ENCODE peak calls at places on chromosomes 11 and 22, in ten cellular contexts. N is Jurkat, Clone E6-1; K is CD4-positive, CD25-positive, alpha-beta regulatory T cell; W is endothelial cell; U is stimulated activated CD4-positive, alpha-beta T cell treated with anti-CD3 and anti-CD28 coated beads, Interleukin-15, amount 100 ng/mL, for 24 hours; V is upper lobe of right lung; S is DMS153; R is LHCN-M2; B is stimulated activated CD8-positive, alpha-beta memory T cell treated with anti-CD3 and anti-CD28 coated beads, Interleukin-15, amount 100 ng/mL, for 24 hours; Y is H9. I is an unnamed sample.

GRCh38 chr22:38963872-38964271 is 6.5 kb downstream of the APOBEC3A start:
- DNase-seq in N (no peak), K (no peak), W (no peak), U (no peak), V (no peak), S (no peak), R (no peak), B (no peak), Y (no peak), I (no peak)

GRCh38 chr11:128303383-128303782 is 284.0 kb downstream of the ETS1 start:
- DNase-seq in N (no peak), K (no peak), W (no peak), U (no peak), V (no peak), S (no peak), R (no peak), B (no peak), Y (no peak), I (no peak)

GRCh38 chr11:130652671-130653335 is 204.4 kb downstream of the ADAMTS15 start:
- DNase-seq in N (no peak), K (no peak), W (no peak), U (no peak), V (peak; percentile 76), S (no peak), R (peak; percentile 45), B (no peak), Y (no peak), I (no peak)

GRCh38 chr11:9535189-9535781 is 38.2 kb upstream of the WEE1 start:
- DNase-seq in N (peak; percentile 47), K (peak; percentile 60), W (peak; percentile 84), U (peak; percentile 89), V (peak; percentile 90), S (no peak), R (peak; percentile 71), B (peak; percentile 67), Y (peak; percentile 88), I (peak; percentile 1)

GRCh38 chr11:73950869-73951710 is at the start of gene DNAJB13:
- DNase-seq in N (peak; percentile 41), K (no peak), W (peak; percentile 67), U (no peak), V (no peak), S (peak; percentile 37), R (peak; percentile 63), B (no peak), Y (peak; percentile 79), I (no peak)

GRCh38 chr11:126405374-126405773 is 49.9 kb downstream of the ST3GAL4 start:
- DNase-seq in N (no peak), K (no peak), W (no peak), U (no peak), V (no peak), S (no peak), R (no peak), B (no peak), Y (no peak), I (no peak)

GRCh38 chr11:124676386-124676785 is 2.7 kb downstream of the SPA17 start:
- DNase-seq in N (no peak), K (no peak), W (no peak), U (no peak), V (no peak), S (no peak), R (peak; percentile 13), B (no peak), Y (no peak), I (no peak)

GRCh38 chr22:47372596-47373385 is 610.3 kb downstream of the TBC1D22A start:
- DNase-seq in N (no peak), K (no peak), W (no peak), U (no peak), V (peak; percentile 32), S (no peak), R (no peak), B (no peak), Y (no peak), I (no peak)

GRCh38 chr11:2298131-2298794 is 3.5 kb downstream of the C11orf21 start:
- DNase-seq in N (no peak), K (no peak), W (peak; percentile 3), U (no peak), V (peak; percentile 55), S (no peak), R (no peak), B (no peak), Y (no peak), I (no peak)

I was measured in NCI-H1048.